ENCODE peak calls at places on chromosomes 11 and 22, in five cellular contexts. I is uterus, T is heart left ventricle, Y is cardiac muscle cell, O is stomach. A is an unnamed sample.

GRCh38 chr11:77530879-77531278 is 57.0 kb upstream of the PAK1 start:
- DNase-seq in T (no peak), O (no peak), I (no peak), Y (no peak), A (no peak)

GRCh38 chr11:69360606-69361005 is 66.7 kb downstream of the MYEOV start:
- DNase-seq in O (peak), I (no peak), T (no peak), Y (no peak), A (no peak)

GRCh38 chr11:65353900-65354264 is 669 bp upstream of the TIGD3 start:
- DNase-seq in Y (no peak), O (no peak), I (no peak), T (no peak), A (no peak)

GRCh38 chr22:37054078-37054440 is 2.5 kb downstream of the KCTD17 start:
- DNase-seq in Y (no peak), I (no peak), O (no peak), T (no peak), A (no peak)

GRCh38 chr22:45758603-45759002 is 87.0 kb downstream of the ATXN10 start:
- DNase-seq in T (no peak), O (no peak), I (no peak), Y (no peak), A (no peak)

GRCh38 chr11:10405858-10406592 is 49.0 kb upstream of the AMPD3 start:
- DNase-seq in O (peak), T (no peak), Y (peak), I (peak), A (peak)

GRCh38 chr11:46322759-46323158 is 24.5 kb upstream of the DGKZ start:
- DNase-seq in T (no peak), Y (no peak), I (no peak), O (no peak), A (no peak)

GRCh38 chr11:117187799-117188481 is 9.4 kb downstream of the SIDT2 start:
- DNase-seq in T (no peak), Y (no peak), I (peak), O (peak), A (no peak)

GRCh38 chr11:64359712-64360402 is 895 bp downstream of the RPS6KA4 start:
- DNase-seq in T (no peak), Y (no peak), O (peak), I (no peak), A (no peak)

GRCh38 chr22:37998543-37998942 is 14.2 kb upstream of the SOX10 start:
- DNase-seq in O (no peak), T (no peak), I (no peak), Y (peak), A (no peak)

GRCh38 chr22:23117890-23118646 is 23.7 kb downstream of the RSPH14 start:
- DNase-seq in I (no peak), Y (no peak), T (no peak), O (no peak), A (no peak)

GRCh38 chr11:19704213-19704612 is 8.4 kb upstream of the NAV2 start:
- DNase-seq in O (no peak), I (no peak), Y (no peak), T (no peak), A (no peak)

GRCh38 chr11:104653011-104653806 is 245.1 kb downstream of the CASP12 start:
- DNase-seq in O (no peak), T (no peak), I (no peak), Y (no peak), A (no peak)

GRCh38 chr11:121534131-121535093 is 81.6 kb upstream of the SORL1-AS1 start:
- DNase-seq in Y (no peak), T (no peak), I (peak), O (peak), A (no peak)

GRCh38 chr11:95660038-95660437 is 129.5 kb downstream of the FAM76B start:
- DNase-seq in Y (peak), T (no peak), O (no peak), I (no peak), A (no peak)

GRCh38 chr22:50696799-50697561 is 24.4 kb downstream of the SHANK3 start:
- DNase-seq in O (no peak), Y (peak), T (peak), I (no peak), A (peak)

GRCh38 chr11:111324277-111324720 is 26.0 kb downstream of the POU2AF3 start:
- DNase-seq in O (no peak), T (no peak), I (no peak), Y (no peak), A (no peak)

GRCh38 chr11:45451766-45452440 is 165.8 kb upstream of the SYT13 start:
- DNase-seq in I (no peak), T (no peak), O (no peak), Y (no peak), A (no peak)

GRCh38 chr11:114776956-114777355 is 98.6 kb downstream of the NXPE2 start:
- DNase-seq in I (no peak), Y (no peak), O (no peak), T (no peak), A (no peak)

GRCh38 chr11:66639066-66639813 is 737 bp downstream of the RBM4 start:
- DNase-seq in Y (peak), I (no peak), T (no peak), O (no peak), A (no peak)

GRCh38 chr22:44248926-44249325 is 63.8 kb downstream of the SHISAL1 start:
- DNase-seq in Y (no peak), O (peak), T (no peak), I (no peak), A (no peak)

GRCh38 chr11:86671386-86672006 is 920 bp downstream of the ME3 start:
- DNase-seq in T (peak), O (peak), Y (no peak), I (peak), A (peak)

GRCh38 chr11:59266491-59266890 is 53.8 kb upstream of the MPEG1 start:
- DNase-seq in T (no peak), Y (no peak), O (no peak), I (no peak), A (peak)

GRCh38 chr11:65651589-65652510 is 10.9 kb downstream of the RELA start:
- DNase-seq in O (peak), I (peak), Y (no peak), T (no peak), A (peak)

GRCh38 chr11:124763156-124763947 is 1.3 kb upstream of the ESAM start:
- DNase-seq in O (peak), Y (peak), T (peak), I (peak), A (peak)

GRCh38 chr11:125069796-125070195 is 6.7 kb downstream of the SLC37A2 start:
- DNase-seq in I (no peak), T (no peak), O (no peak), Y (no peak), A (peak)

GRCh38 chr11:64607381-64608259 is 16.6 kb downstream of the SLC22A12 start:
- DNase-seq in O (no peak), Y (no peak), T (peak), I (peak), A (peak)

GRCh38 chr11:60360621-60361020 is 17.7 kb upstream of the MS4A7 start:
- DNase-seq in O (no peak), I (no peak), Y (no peak), T (no peak), A (no peak)

GRCh38 chr11:114317738-114318137 is 21.5 kb downstream of the NNMT start:
- DNase-seq in T (no peak), O (no peak), Y (peak), I (peak), A (no peak)

GRCh38 chr11:69241844-69242582 is 51.9 kb upstream of the MYEOV start:
- DNase-seq in I (no peak), O (no peak), Y (no peak), T (no peak), A (no peak)

GRCh38 chr11:75797796-75798195 is 17.2 kb upstream of the UVRAG start:
- DNase-seq in I (no peak), O (no peak), T (no peak), Y (no peak), A (no peak)

GRCh38 chr11:112795142-112795815 is 165.9 kb upstream of the NCAM1 start:
- DNase-seq in Y (no peak), T (no peak), I (no peak), O (peak), A (peak)

GRCh38 chr11:65786786-65787636 is at the start of gene OVOL1:
- DNase-seq in T (peak), Y (no peak), O (peak), I (no peak), A (peak)

GRCh38 chr22:36077261-36077660 is 48.6 kb upstream of the RBFOX2 start:
- DNase-seq in T (no peak), I (no peak), Y (no peak), O (no peak), A (no peak)

GRCh38 chr22:23384899-23385298 is 195.2 kb downstream of the IGLL1 start:
- DNase-seq in Y (no peak), I (no peak), O (no peak), T (no peak), A (no peak)

GRCh38 chr11:31657091-31657490 is 147.5 kb downstream of the ELP4 start:
- DNase-seq in T (no peak), I (no peak), Y (no peak), O (no peak), A (no peak)

DNA sequence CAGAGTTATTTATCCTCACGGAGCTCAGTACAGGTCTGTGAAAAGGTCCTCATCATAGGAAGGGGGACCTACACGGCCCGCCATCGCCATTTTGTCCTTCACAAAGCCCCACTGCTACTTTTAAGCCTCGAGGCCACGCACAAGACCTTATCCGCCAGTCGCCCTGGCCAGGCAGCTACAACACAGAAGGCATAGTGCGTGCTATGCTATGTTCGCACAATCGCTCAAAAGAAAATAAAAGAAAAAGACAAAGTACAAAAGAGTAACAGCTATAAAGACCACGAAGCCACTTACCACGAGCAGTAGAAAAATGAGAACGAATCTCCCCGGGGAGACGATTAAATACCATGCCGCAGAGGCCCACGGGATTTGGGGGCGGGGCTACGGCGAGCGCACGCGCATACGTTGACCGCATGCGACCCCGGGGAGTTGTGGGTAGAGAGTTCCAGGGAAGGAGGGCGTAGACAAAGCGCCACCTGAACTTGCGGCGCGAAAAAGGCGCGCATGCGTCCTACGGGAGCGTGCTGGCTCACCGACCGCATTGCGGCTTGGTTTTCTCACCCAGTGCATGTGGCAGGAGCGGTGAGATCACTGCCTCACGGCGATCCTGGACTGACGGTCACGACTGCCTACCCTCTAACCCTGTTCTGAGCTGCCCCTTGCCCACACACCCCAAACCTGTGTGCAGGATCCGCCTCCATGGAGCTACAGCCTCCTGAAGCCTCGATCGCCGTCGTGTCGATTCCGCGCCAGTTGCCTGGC is 16.4 kb upstream of the WDR74 start:
- DNase-seq in I (peak), O (peak), Y (peak), T (peak), A (peak)
- TF ChIP-seq CTCF in I (no peak), O (no peak), Y (no peak), T (no peak), A (no peak)

DNA sequence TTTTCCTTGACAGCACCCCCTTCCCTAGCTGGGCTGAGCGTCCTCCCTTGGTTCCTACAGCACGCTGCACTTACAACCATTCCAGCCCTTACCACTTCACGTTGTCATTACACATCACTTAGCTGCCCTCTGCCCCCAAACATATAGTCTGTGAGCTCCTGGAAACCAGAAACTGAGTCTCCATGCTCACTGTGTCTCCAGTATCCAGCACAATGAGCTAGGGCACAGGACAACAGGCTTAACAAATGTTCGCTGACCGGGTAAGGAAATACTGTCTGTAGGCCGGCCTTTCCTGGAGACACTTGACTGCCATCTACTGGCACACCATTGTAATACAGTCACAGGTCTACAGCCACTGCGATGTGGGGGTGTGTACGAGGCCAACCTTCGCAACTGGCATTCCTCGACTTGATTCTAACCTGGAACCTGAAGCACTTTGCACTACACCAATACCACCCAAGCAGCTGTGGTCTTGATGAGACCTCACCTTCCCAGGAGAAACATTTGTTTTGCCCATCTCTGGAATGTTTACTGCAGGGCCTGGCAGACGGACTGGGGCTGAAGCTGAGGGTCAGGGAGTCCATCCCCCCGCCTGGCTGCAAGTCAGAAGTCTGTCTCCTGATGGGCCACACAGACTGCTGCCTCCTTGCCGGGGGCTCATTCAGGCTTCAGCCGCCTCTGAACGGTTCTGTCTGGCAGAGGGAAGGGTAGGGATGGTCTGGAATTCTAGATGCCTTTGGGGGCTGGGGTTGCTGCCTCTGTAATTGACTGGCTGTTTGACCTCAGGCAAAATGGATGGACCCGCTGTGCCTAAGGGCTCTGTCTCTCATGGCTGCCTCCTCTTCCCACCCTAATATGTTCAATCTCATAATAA is 72.0 kb downstream of the SYN3 start:
- DNase-seq in I (peak), T (no peak), Y (peak), O (peak), A (peak)
- H3K27ac ChIP-seq in I (no peak), T (no peak), Y (no peak), O (no peak), A (peak)

DNA sequence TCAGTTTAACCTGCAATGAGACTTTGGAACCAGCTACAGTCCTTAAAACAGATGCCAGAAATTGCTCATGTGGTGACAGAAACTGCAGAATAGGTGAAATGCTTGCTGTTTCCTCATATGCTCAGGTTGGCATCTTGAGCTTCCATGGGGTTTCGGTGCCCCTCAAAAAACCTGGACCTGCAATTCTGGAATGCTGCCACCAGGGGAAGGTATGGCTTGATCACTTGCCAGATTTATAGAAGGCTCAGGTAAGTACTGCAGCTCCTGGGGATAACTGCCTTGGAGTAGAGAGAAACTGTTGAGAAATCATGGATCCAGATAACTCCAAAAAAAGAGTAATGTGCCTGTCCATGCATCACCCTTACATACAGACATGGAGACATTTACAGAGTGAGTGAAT is 113.0 kb downstream of the CTTN start:
- DNase-seq in T (no peak), I (no peak), Y (no peak), O (no peak), A (no peak)
- TF ChIP-seq CTCF in T (no peak), I (no peak), Y (no peak), O (no peak), A (no peak)

GRCh38 chr11:9120659-9121350 is 29.4 kb upstream of the SCUBE2 start:
- DNase-seq in T (no peak), Y (peak), O (no peak), I (no peak), A (no peak)
- H3K27ac ChIP-seq in T (no peak), Y (no peak), O (no peak), I (no peak), A (no peak)

GRCh38 chr22:24706732-24707476 is 67.6 kb downstream of the PIWIL3 start:
- DNase-seq in T (no peak), I (no peak), O (no peak), Y (no peak), A (no peak)

GRCh38 chr22:24707477-24707816 is 67.1 kb downstream of the PIWIL3 start:
- DNase-seq in Y (no peak), O (no peak), T (no peak), I (no peak), A (no peak)

GRCh38 chr22:24703101-24703500 is 71.4 kb downstream of the PIWIL3 start:
- DNase-seq in Y (no peak), O (peak), I (no peak), T (peak), A (no peak)

DNA sequence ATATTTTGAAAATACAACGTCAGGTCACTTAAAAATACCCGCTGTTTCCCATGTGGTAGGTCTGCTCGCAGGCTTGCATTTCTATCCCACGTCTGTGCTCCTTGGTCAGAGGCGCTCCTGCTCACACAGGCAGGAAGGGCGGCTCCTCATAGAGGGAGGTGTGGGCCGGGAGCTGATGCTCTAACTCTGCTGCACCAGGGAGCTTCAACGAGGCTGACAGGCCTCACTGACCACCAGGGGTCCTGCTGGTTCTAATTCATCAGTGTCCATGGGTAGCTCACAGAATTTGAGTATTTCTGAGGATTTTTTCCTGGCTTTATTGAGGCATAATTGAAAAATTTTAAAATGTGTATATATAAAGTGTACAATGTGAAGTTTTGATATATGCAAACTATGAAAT is 68.5 kb downstream of the PIWIL3 start:
- DNase-seq in I (no peak), O (no peak), Y (no peak), T (no peak), A (no peak)
- TF ChIP-seq CTCF in I (no peak), O (no peak), Y (peak), T (no peak), A (no peak)

A was measured in RWPE1.